ENCODE peak calls at places on chromosomes 2 and 18, in eight cellular contexts. B, A, Y, Z, K, U, Q and T are unnamed samples.

GRCh38 chr2:239200646-239201530 is 199.9 kb downstream of the HDAC4 start:
- DNase-seq in B (peak; percentile 10), A (no peak), Y (no peak), Z (no peak), K (no peak), U (no peak), Q (no peak), T (no peak)

GRCh38 chr2:48600204-48600813 is 17.3 kb upstream of the GTF2A1L start:
- DNase-seq in B (no peak), A (peak; percentile 67), Y (no peak), Z (peak; percentile 30), K (peak; percentile 43), U (peak; percentile 73), Q (no peak), T (peak; percentile 36)

GRCh38 chr2:203659650-203660049 is 46.8 kb upstream of the CD28 start:
- DNase-seq in B (peak; percentile 38), A (no peak), Y (no peak), Z (no peak), K (no peak), U (no peak), Q (no peak), T (no peak)

GRCh38 chr18:79945118-79946042 is 6.1 kb downstream of the SLC66A2 start:
- DNase-seq in B (no peak), A (no peak), Y (peak; percentile 19), Z (no peak), K (no peak), U (no peak), Q (no peak), T (no peak)

GRCh38 chr2:150339282-150339681 is 148.2 kb downstream of the RND3 start:
- DNase-seq in B (no peak), A (no peak), Y (no peak), Z (no peak), K (no peak), U (peak; percentile 6), Q (no peak), T (peak; percentile 43)

GRCh38 chr2:6071536-6071935 is 379.4 kb downstream of the SOX11 start:
- DNase-seq in B (no peak), A (no peak), Y (no peak), Z (no peak), K (no peak), U (no peak), Q (no peak), T (no peak)

GRCh38 chr2:28981620-28982371 is 698 bp downstream of the TOGARAM2 start:
- DNase-seq in B (no peak), A (no peak), Y (no peak), Z (no peak), K (no peak), U (no peak), Q (no peak), T (peak; percentile 21)

GRCh38 chr2:225895126-225895525 is 495.6 kb downstream of the NYAP2 start:
- DNase-seq in B (no peak), A (no peak), Y (no peak), Z (no peak), K (no peak), U (peak; percentile 13), Q (no peak), T (peak; percentile 49)

GRCh38 chr2:235694721-235695601 is 201.1 kb downstream of the AGAP1 start:
- DNase-seq in B (no peak), A (no peak), Y (no peak), Z (no peak), K (no peak), U (no peak), Q (no peak), T (no peak)

GRCh38 chr2:694174-694573 is 17.0 kb upstream of the TMEM18 start:
- DNase-seq in B (no peak), A (no peak), Y (no peak), Z (no peak), K (peak; percentile 6), U (no peak), Q (no peak), T (no peak)

GRCh38 chr2:101900375-101900774 is 91.4 kb upstream of the IL1R2 start:
- DNase-seq in B (no peak), A (no peak), Y (no peak), Z (no peak), K (no peak), U (no peak), Q (no peak), T (no peak)

GRCh38 chr2:170713280-170714155 is 1.6 kb upstream of the SP5 start:
- DNase-seq in B (no peak), A (peak; percentile 37), Y (peak; percentile 20), Z (no peak), K (no peak), U (no peak), Q (no peak), T (no peak)

GRCh38 chr2:170711196-170711773 is 3.9 kb upstream of the SP5 start:
- DNase-seq in B (no peak), A (peak; percentile 38), Y (no peak), Z (no peak), K (no peak), U (no peak), Q (no peak), T (no peak)

GRCh38 chr2:170712653-170713279 is 2.4 kb upstream of the SP5 start:
- DNase-seq in B (no peak), A (peak; percentile 40), Y (no peak), Z (no peak), K (no peak), U (no peak), Q (no peak), T (no peak)

GRCh38 chr2:170710609-170710979 is 4.5 kb upstream of the SP5 start:
- DNase-seq in B (no peak), A (no peak), Y (no peak), Z (no peak), K (no peak), U (no peak), Q (no peak), T (no peak)

GRCh38 chr2:170711774-170712652 is 3.1 kb upstream of the SP5 start:
- DNase-seq in B (no peak), A (peak; percentile 89), Y (peak; percentile 17), Z (no peak), K (no peak), U (no peak), Q (no peak), T (no peak)
- H3K4me3 ChIP-seq in B (peak overlapping the region; percentile 6), A (peak overlapping the region; percentile 56), Y (no peak overlapping the region), Z (no peak overlapping the region), K (no peak overlapping the region), U (peak overlapping the region; percentile 31), Q (no peak overlapping the region), T (no peak overlapping the region)

GRCh38 chr18:48595703-48596218 is 56.9 kb downstream of the CTIF start:
- DNase-seq in B (no peak), A (no peak), Y (no peak), Z (no peak), K (no peak), U (no peak), Q (no peak), T (no peak)
- TF ChIP-seq CTCF in B (no peak), A (no peak), Y (no peak), Z (no peak), K (no peak), U (no peak), Q (no peak), T (no peak)

DNA sequence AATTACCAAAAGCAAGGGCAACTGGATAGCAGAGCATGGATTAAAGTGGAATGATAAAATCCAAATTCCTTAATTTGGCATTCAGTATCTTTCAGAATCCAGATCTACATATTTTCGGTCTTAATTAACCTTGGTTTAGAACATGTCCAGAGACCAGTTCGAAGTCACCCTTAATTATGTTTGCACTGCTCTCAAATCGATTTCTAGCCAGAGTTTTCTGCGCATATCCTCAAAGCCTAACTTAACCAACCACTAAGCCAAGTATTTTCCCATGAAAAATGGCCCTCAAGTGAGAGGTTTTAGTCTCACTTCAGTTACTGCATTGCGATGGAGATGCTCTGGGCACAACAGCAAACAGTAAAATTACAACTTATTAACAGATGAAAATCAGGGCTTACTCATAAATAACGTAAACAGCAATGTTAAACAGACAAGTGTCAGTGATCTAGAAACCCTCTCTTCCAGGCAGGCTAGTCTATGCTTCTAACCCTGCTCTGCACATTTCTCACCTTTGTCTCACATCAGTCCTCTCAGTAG is 4.5 kb downstream of the RTN4 start:
- DNase-seq in B (no peak), A (no peak), Y (no peak), Z (no peak), K (no peak), U (no peak), Q (no peak), T (no peak)
- H3K4me3 ChIP-seq in B (peak overlapping the region; percentile 82), A (peak overlapping the region; percentile 39), Y (no peak overlapping the region), Z (peak overlapping the region; percentile 100), K (peak overlapping the region; percentile 93), U (no peak overlapping the region), Q (no peak overlapping the region), T (peak overlapping the region; percentile 91)

DNA sequence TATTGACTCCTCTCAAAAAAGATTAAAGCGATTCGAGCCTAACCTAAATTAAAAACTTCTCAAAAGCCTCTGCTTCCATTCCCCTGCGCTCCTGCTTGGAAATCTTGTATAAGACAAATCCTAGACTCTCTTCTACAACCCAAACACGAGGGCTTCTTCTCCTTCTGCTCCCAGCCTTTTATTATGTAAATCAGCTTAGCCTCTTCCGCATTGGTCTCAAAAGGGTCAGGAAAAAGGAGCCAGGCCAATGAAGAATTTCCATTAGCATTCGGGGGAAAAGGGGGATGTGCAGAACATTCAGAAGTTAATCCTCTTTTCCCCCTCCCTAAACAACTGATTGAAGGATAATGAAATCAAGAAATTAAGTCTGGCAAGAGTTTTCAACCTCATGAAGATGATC is 107.9 kb downstream of the FAM124B start:
- DNase-seq in B (no peak), A (peak; percentile 31), Y (no peak), Z (no peak), K (no peak), U (no peak), Q (no peak), T (no peak)
- TF ChIP-seq CTCF in B (no peak), A (no peak), Y (no peak), Z (no peak), K (no peak), U (no peak), Q (no peak), T (no peak)

GRCh38 chr18:48942086-48942485 is 8.7 kb downstream of the SMAD7 start:
- DNase-seq in B (no peak), A (no peak), Y (no peak), Z (no peak), K (no peak), U (no peak), Q (no peak), T (no peak)

GRCh38 chr18:48943736-48944527 is 6.8 kb downstream of the SMAD7 start:
- DNase-seq in B (no peak), A (no peak), Y (peak; percentile 46), Z (no peak), K (no peak), U (no peak), Q (no peak), T (no peak)

GRCh38 chr18:48941672-48942071 is 9.1 kb downstream of the SMAD7 start:
- DNase-seq in B (no peak), A (no peak), Y (no peak), Z (no peak), K (no peak), U (no peak), Q (no peak), T (no peak)

GRCh38 chr18:48943333-48943732 is 7.4 kb downstream of the SMAD7 start:
- DNase-seq in B (no peak), A (no peak), Y (no peak), Z (no peak), K (no peak), U (no peak), Q (no peak), T (no peak)

GRCh38 chr18:48942554-48943261 is 8.1 kb downstream of the SMAD7 start:
- DNase-seq in B (peak; percentile 88), A (no peak), Y (no peak), Z (no peak), K (peak; percentile 97), U (peak; percentile 83), Q (no peak), T (peak; percentile 98)
- H3K4me3 ChIP-seq in B (no peak overlapping the region), A (no peak overlapping the region), Y (no peak overlapping the region), Z (peak overlapping the region; percentile 21), K (peak overlapping the region; percentile 27), U (no peak overlapping the region), Q (no peak overlapping the region), T (peak overlapping the region; percentile 1)